ENCODE peak calls at places on chromosome 1, in eight cellular contexts. T is A549; L is CD4-positive, alpha-beta T cell; O is tibial nerve; A is right atrium auricular region; X is aorta; M is transverse colon; Y is esophagus squamous epithelium. B is an unnamed sample.

GRCh38 chr1:166527752-166528151 is 311.5 kb upstream of the POGK start:
- DNase-seq in T (no peak), L (no peak), O (no peak), A (no peak), X (no peak), M (no peak), Y (no peak), B (no peak)

GRCh38 chr1:29254346-29254745 is 18.0 kb downstream of the PTPRU start:
- DNase-seq in T (no peak), L (no peak), O (no peak), A (no peak), X (no peak), M (no peak), Y (no peak), B (no peak)

GRCh38 chr1:45954401-45954847 is 151.0 kb downstream of the MAST2 start:
- DNase-seq in T (peak; percentile 20), L (no peak), O (no peak), A (no peak), X (no peak), M (no peak), Y (no peak), B (no peak)

GRCh38 chr1:14539953-14540563 is 58.4 kb upstream of the KAZN start:
- DNase-seq in T (no peak), L (no peak), O (no peak), A (no peak), X (no peak), M (no peak), Y (no peak), B (no peak)

GRCh38 chr1:161958425-161958824 is 65.2 kb downstream of the OLFML2B start:
- DNase-seq in T (no peak), L (no peak), O (no peak), A (no peak), X (no peak), M (no peak), Y (no peak), B (no peak)

GRCh38 chr1:39650431-39650830 is 11.0 kb upstream of the HEYL start:
- DNase-seq in T (no peak), L (no peak), O (no peak), A (no peak), X (no peak), M (no peak), Y (no peak), B (no peak)

GRCh38 chr1:167722152-167722869 is 529 bp downstream of the MPZL1 start:
- DNase-seq in T (peak; percentile 53), L (no peak), O (no peak), A (no peak), X (no peak), M (peak; percentile 59), Y (no peak), B (no peak)

GRCh38 chr1:214316597-214316996 is 35.6 kb downstream of the SMYD2 start:
- DNase-seq in T (no peak), L (no peak), O (no peak), A (peak; percentile 44), X (no peak), M (no peak), Y (no peak), B (no peak)

GRCh38 chr1:31127266-31127665 is 61.7 kb upstream of the PUM1 start:
- DNase-seq in T (no peak), L (no peak), O (no peak), A (no peak), X (no peak), M (no peak), Y (no peak), B (no peak)

GRCh38 chr1:198918920-198919319 is 280.1 kb downstream of the PTPRC start:
- DNase-seq in T (no peak), L (no peak), O (no peak), A (no peak), X (no peak), M (no peak), Y (no peak), B (no peak)

GRCh38 chr1:156809711-156810366 is 6.8 kb downstream of the SH2D2A start:
- DNase-seq in T (no peak), L (no peak), O (no peak), A (no peak), X (no peak), M (no peak), Y (no peak), B (no peak)

GRCh38 chr1:4173731-4174130 is 273.7 kb upstream of the C1orf174 start:
- DNase-seq in T (no peak), L (no peak), O (no peak), A (no peak), X (no peak), M (no peak), Y (no peak), B (no peak)

GRCh38 chr1:4176841-4177240 is 276.8 kb upstream of the C1orf174 start:
- DNase-seq in T (no peak), L (no peak), O (no peak), A (peak; percentile 30), X (no peak), M (no peak), Y (no peak), B (no peak)

GRCh38 chr1:4172659-4173599 is 272.9 kb upstream of the C1orf174 start:
- DNase-seq in T (peak; percentile 39), L (no peak), O (no peak), A (peak; percentile 32), X (no peak), M (no peak), Y (no peak), B (no peak)

GRCh38 chr1:4175566-4176405 is 275.7 kb upstream of the C1orf174 start:
- DNase-seq in T (no peak), L (no peak), O (no peak), A (peak; percentile 42), X (no peak), M (no peak), Y (no peak), B (no peak)

GRCh38 chr1:4174291-4175200 is 274.5 kb upstream of the C1orf174 start:
- DNase-seq in T (no peak), L (no peak), O (no peak), A (peak; percentile 40), X (no peak), M (no peak), Y (no peak), B (no peak)
- H3K9me3 ChIP-seq in T (no peaks in the 10 kb centered on the region), L (no peaks in the 10 kb centered on the region), O (no peaks in the 10 kb centered on the region), A (no peaks in the 10 kb centered on the region), X (no peaks in the 10 kb centered on the region), M (no peaks in the 10 kb centered on the region), Y (no peaks in the 10 kb centered on the region), B (no peaks in the 10 kb centered on the region)

GRCh38 chr1:98702976-98703375 is 41.5 kb downstream of the SNX7 start:
- DNase-seq in T (no peak), L (no peak), O (no peak), A (no peak), X (no peak), M (no peak), Y (no peak), B (no peak)

GRCh38 chr1:98696077-98696476 is 34.6 kb downstream of the SNX7 start:
- DNase-seq in T (no peak), L (no peak), O (no peak), A (no peak), X (no peak), M (no peak), Y (no peak), B (no peak)

GRCh38 chr1:98698625-98699024 is 37.1 kb downstream of the SNX7 start:
- DNase-seq in T (no peak), L (no peak), O (no peak), A (no peak), X (no peak), M (no peak), Y (no peak), B (no peak)

GRCh38 chr1:98704474-98704873 is 43.0 kb downstream of the SNX7 start:
- DNase-seq in T (no peak), L (no peak), O (no peak), A (no peak), X (no peak), M (no peak), Y (no peak), B (no peak)

DNA sequence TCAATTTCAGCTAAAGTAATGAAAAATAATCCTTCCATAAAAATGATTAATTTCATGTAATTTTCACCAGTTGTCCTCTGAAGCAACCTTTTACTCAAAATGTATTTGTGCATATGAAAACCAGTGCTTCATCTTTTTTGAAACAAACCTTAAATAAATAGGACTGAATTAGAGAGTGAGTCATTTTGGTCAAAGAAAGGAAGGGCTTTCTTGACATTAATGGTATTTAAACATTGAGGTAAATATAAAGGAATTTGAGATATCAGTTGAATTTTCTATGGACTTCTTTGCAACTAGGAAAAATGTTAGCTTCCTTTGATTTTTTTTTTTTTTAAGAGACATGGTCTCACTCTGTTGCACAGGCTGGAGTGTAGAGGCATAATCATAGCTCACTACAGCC is 38.7 kb downstream of the SNX7 start:
- DNase-seq in T (no peak), L (no peak), O (no peak), A (no peak), X (no peak), M (no peak), Y (no peak), B (no peak)
- H3K9me3 ChIP-seq in T (no peaks in the 10 kb centered on the region), L (no peaks in the 10 kb centered on the region), O (no peaks in the 10 kb centered on the region), A (no peaks in the 10 kb centered on the region), X (no peaks in the 10 kb centered on the region), M (no peaks in the 10 kb centered on the region), Y (no peaks in the 10 kb centered on the region), B (no peaks in the 10 kb centered on the region)

GRCh38 chr1:159719990-159720389 is 5.6 kb upstream of the CRP start:
- DNase-seq in T (no peak), L (no peak), O (no peak), A (no peak), X (no peak), M (no peak), Y (no peak), B (no peak)
- H3K9me3 ChIP-seq in T (peaks cover 10% of the 10 kb centered on the region), L (peaks cover 21% of the 10 kb centered on the region), O (no peaks in the 10 kb centered on the region), A (peaks cover 27% of the 10 kb centered on the region), X (peaks cover 7% of the 10 kb centered on the region), M (peaks cover 12% of the 10 kb centered on the region), Y (peaks cover 5% of the 10 kb centered on the region), B (peaks cover 3% of the 10 kb centered on the region)

GRCh38 chr1:116740726-116741125 is 13.5 kb upstream of the CD2 start:
- DNase-seq in T (no peak), L (no peak), O (no peak), A (no peak), X (no peak), M (no peak), Y (no peak), B (no peak)

GRCh38 chr1:116740296-116740695 is 13.9 kb upstream of the CD2 start:
- DNase-seq in T (no peak), L (no peak), O (no peak), A (no peak), X (no peak), M (no peak), Y (no peak), B (no peak)

GRCh38 chr1:116739371-116740007 is 14.7 kb upstream of the CD2 start:
- DNase-seq in T (no peak), L (no peak), O (no peak), A (no peak), X (no peak), M (no peak), Y (no peak), B (no peak)

GRCh38 chr1:116741781-116742565 is 12.3 kb upstream of the CD2 start:
- DNase-seq in T (no peak), L (no peak), O (no peak), A (no peak), X (no peak), M (no peak), Y (no peak), B (no peak)

DNA sequence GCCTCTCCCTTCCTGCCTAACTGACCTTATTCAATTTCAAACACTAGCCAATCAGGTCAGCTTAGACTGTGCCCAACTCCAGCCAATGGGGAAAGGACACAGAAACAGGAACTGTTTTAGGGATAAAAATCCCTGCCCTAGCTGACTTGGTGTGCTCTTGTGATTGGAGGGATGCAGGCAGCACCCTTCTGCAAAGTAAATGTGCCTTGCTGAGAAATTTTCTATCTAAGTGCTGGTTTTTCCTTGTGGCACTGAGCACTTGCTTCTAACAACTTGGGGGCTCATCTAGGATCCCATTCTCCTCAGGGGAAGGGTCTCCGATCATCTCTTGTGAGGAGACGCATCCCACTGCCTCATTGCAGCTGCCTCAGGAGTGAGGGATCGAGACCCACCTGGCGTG is 10.7 kb upstream of the CD2 start:
- DNase-seq in T (no peak), L (no peak), O (no peak), A (no peak), X (no peak), M (no peak), Y (no peak), B (no peak)
- H3K9me3 ChIP-seq in T (peaks cover 31% of the 10 kb centered on the region), L (peaks cover 60% of the 10 kb centered on the region), O (peaks cover 6% of the 10 kb centered on the region), A (peaks cover 38% of the 10 kb centered on the region), X (peaks cover 11% of the 10 kb centered on the region), M (peaks cover 32% of the 10 kb centered on the region), Y (peaks cover 39% of the 10 kb centered on the region), B (peaks cover 11% of the 10 kb centered on the region)

B was measured in T-helper 17 cell.